ENCODE peak calls at places on chromosome 1, in four cellular contexts. A is fibroblast of lung, S is dermis blood vessel endothelial cell, I is GM12865. Y is an unnamed sample.

GRCh38 chr1:975896-976683 is 5.8 kb downstream of the PERM1 start:
- DNase-seq in A (peak), S (peak), I (peak), Y (peak)

GRCh38 chr1:85171721-85172120 is 29.1 kb downstream of the SYDE2 start:
- DNase-seq in A (no peak), S (no peak), I (no peak), Y (no peak)

GRCh38 chr1:227919916-227920315 is 27.8 kb downstream of the WNT9A start:
- DNase-seq in A (no peak), S (no peak), I (no peak), Y (no peak)

GRCh38 chr1:184890539-184890973 is 83.8 kb downstream of the NIBAN1 start:
- DNase-seq in A (peak), S (no peak), I (peak), Y (peak)

GRCh38 chr1:155904261-155904660 is 6.9 kb downstream of the RIT1 start:
- DNase-seq in A (no peak), S (no peak), I (no peak), Y (no peak)

GRCh38 chr1:30358510-30358909 is 364.9 kb downstream of the MATN1 start:
- DNase-seq in A (no peak), S (no peak), I (no peak), Y (no peak)

GRCh38 chr1:4307911-4308545 is 346.4 kb upstream of the AJAP1 start:
- DNase-seq in A (no peak), S (no peak), I (no peak), Y (no peak)

GRCh38 chr1:112614460-112615065 is 4.4 kb downstream of the ST7L start:
- DNase-seq in A (peak), S (peak), I (peak), Y (peak)